ENCODE peak calls at places on chromosomes 4 and X, in seven cellular contexts. F is AG20443, K is stromal cell of bone marrow, V is H4, P is NB4, E is MG63, Z is fibroblast of lung. X is an unnamed sample.

GRCh38 chr4:167885071-167885470 is 207.3 kb upstream of the ANXA10 start:
- DNase-seq in V (no peak), E (no peak), K (no peak), P (no peak), F (no peak), Z (no peak), X (no peak)

GRCh38 chrX:154411981-154412340 is 622 bp downstream of the TAFAZZIN start:
- DNase-seq in E (peak), V (peak), K (peak), F (peak), Z (peak), P (peak), X (peak)

GRCh38 chr4:48968814-48969213 is 17.3 kb upstream of the CWH43 start:
- DNase-seq in F (peak), V (peak), Z (peak), P (peak), E (no peak), K (peak), X (no peak)

GRCh38 chr4:147560632-147561031 is 56.6 kb upstream of the TMEM184C start:
- DNase-seq in Z (peak), V (no peak), E (no peak), K (no peak), P (no peak), F (peak), X (no peak)

GRCh38 chr4:153651041-153651960 is 32.8 kb upstream of the TLR2 start:
- DNase-seq in V (no peak), P (peak), E (no peak), Z (no peak), F (no peak), K (no peak), X (no peak)

GRCh38 chrX:31909850-31910547 is 838.2 kb upstream of the FTHL17 start:
- DNase-seq in E (no peak), K (no peak), Z (no peak), P (no peak), F (no peak), V (no peak), X (no peak)

GRCh38 chr4:8315343-8316250 is 46.0 kb downstream of the HTRA3 start:
- DNase-seq in E (peak), P (no peak), F (peak), Z (peak), V (peak), K (peak), X (peak)

GRCh38 chr4:28238756-28239155 is 1378.1 kb downstream of the STIM2 start:
- DNase-seq in V (no peak), F (no peak), E (no peak), K (no peak), P (no peak), Z (no peak), X (no peak)

GRCh38 chr4:174933083-174933482 is 14.9 kb downstream of the ADAM29 start:
- DNase-seq in K (no peak), P (no peak), E (no peak), F (no peak), V (no peak), Z (no peak), X (no peak)

GRCh38 chr4:92099851-92100250 is 203.9 kb upstream of the GRID2 start:
- DNase-seq in K (no peak), F (no peak), P (no peak), V (no peak), E (peak), Z (peak), X (no peak)

GRCh38 chr4:10831727-10832408 is 147.3 kb upstream of the CLNK start:
- DNase-seq in Z (no peak), E (no peak), P (no peak), K (no peak), F (no peak), V (no peak), X (no peak)

GRCh38 chrX:9737363-9737762 is 28.3 kb downstream of the GPR143 start:
- DNase-seq in E (no peak), V (no peak), P (no peak), F (no peak), K (no peak), Z (no peak), X (no peak)

GRCh38 chrX:148500428-148501120 is at the start of gene AFF2:
- DNase-seq in F (peak), V (no peak), E (peak), P (peak), K (no peak), Z (peak), X (peak)

GRCh38 chr4:128590773-128591172 is 218.7 kb upstream of the JADE1 start:
- DNase-seq in F (no peak), E (no peak), V (no peak), Z (no peak), K (no peak), P (no peak), X (no peak)

GRCh38 chr4:11505225-11505971 is 76.7 kb upstream of the HS3ST1 start:
- DNase-seq in K (no peak), P (peak), E (no peak), Z (no peak), F (no peak), V (peak), X (peak)

GRCh38 chr4:53490965-53491622 is 100.2 kb downstream of the LNX1 start:
- DNase-seq in P (peak), V (peak), Z (peak), F (peak), K (peak), E (peak), X (peak)

GRCh38 chr4:158946825-158947224 is 156.1 kb upstream of the RAPGEF2 start:
- DNase-seq in E (no peak), K (no peak), V (no peak), Z (no peak), F (no peak), P (no peak), X (no peak)

GRCh38 chrX:130836447-130836846 is 66.6 kb downstream of the ENOX2 start:
- DNase-seq in Z (no peak), F (no peak), P (no peak), V (no peak), E (no peak), K (no peak), X (no peak)

GRCh38 chr4:159551268-159551667 is 448.4 kb downstream of the RAPGEF2 start:
- DNase-seq in K (peak), V (no peak), E (no peak), Z (no peak), P (no peak), F (no peak), X (no peak)

GRCh38 chr4:139014391-139015268 is 951 bp upstream of the NOCT start:
- DNase-seq in F (peak), Z (peak), V (peak), K (peak), P (peak), E (peak), X (peak)

GRCh38 chr4:142534994-142535393 is 311.1 kb downstream of the INPP4B start:
- DNase-seq in K (no peak), F (peak), V (no peak), E (no peak), P (no peak), Z (no peak), X (no peak)

GRCh38 chrX:135112096-135112729 is 8.1 kb downstream of the ETDB start:
- DNase-seq in E (no peak), P (peak), Z (peak), V (peak), F (peak), K (no peak), X (peak)

GRCh38 chr4:47104986-47105385 is 73.6 kb downstream of the GABRB1 start:
- DNase-seq in Z (peak), F (no peak), P (no peak), V (no peak), K (no peak), E (no peak), X (no peak)

GRCh38 chr4:113575391-113575790 is 186.1 kb downstream of the CAMK2D start:
- DNase-seq in E (no peak), F (no peak), P (no peak), V (no peak), K (peak), Z (peak), X (no peak)

GRCh38 chr4:8061145-8061544 is 97.5 kb downstream of the ABLIM2 start:
- DNase-seq in V (no peak), P (no peak), Z (no peak), K (no peak), E (no peak), F (no peak), X (no peak)

GRCh38 chr4:129350800-129351199 is 254.8 kb downstream of the C4orf33 start:
- DNase-seq in P (no peak), Z (no peak), E (no peak), F (no peak), V (no peak), K (no peak), X (no peak)

GRCh38 chr4:81217794-81218193 is 2.8 kb upstream of the PRKG2 start:
- DNase-seq in E (no peak), K (no peak), P (no peak), Z (no peak), F (no peak), V (no peak), X (no peak)

GRCh38 chr4:164748375-164748774 is 5.6 kb upstream of the SMIM31 start:
- DNase-seq in K (peak), Z (peak), P (peak), F (peak), V (no peak), E (no peak), X (peak)

GRCh38 chr4:146051724-146052396 is 113.2 kb upstream of the ZNF827 start:
- DNase-seq in P (no peak), K (peak), F (peak), E (no peak), Z (peak), V (no peak), X (no peak)

X was measured in ACHN.